ENCODE peak calls at places on chromosomes 13 and 19, in ten cellular contexts. W, A, Q, F, J, Y, V, C, U and T are unnamed samples.

GRCh38 chr19:35436477-35437141 is 11.4 kb upstream of the FFAR2 start:
- DNase-seq in W (no peak), A (peak), Q (peak), F (peak), J (peak), Y (peak), V (no peak), C (no peak), U (no peak), T (no peak)

GRCh38 chr13:93843082-93843481 is 616.5 kb downstream of the GPC6 start:
- DNase-seq in W (no peak), A (no peak), Q (no peak), F (no peak), J (no peak), Y (no peak), V (no peak), C (no peak), U (no peak), T (no peak)

GRCh38 chr19:46678110-46678732 is 17.2 kb upstream of the DACT3 start:
- DNase-seq in W (peak), A (peak), Q (peak), F (peak), J (peak), Y (no peak), V (peak), C (peak), U (no peak), T (no peak)

GRCh38 chr19:39430675-39431593 is 4.8 kb downstream of the RPS16 start:
- DNase-seq in W (peak), A (peak), Q (no peak), F (no peak), J (peak), Y (peak), V (peak), C (no peak), U (no peak), T (no peak)

GRCh38 chr13:81001828-81002385 is 661.0 kb upstream of the SPRY2 start:
- DNase-seq in W (no peak), A (no peak), Q (no peak), F (no peak), J (no peak), Y (peak), V (no peak), C (no peak), U (no peak), T (no peak)

GRCh38 chr19:41595890-41596280 is 19.9 kb downstream of the CEACAM21 start:
- DNase-seq in W (no peak), A (no peak), Q (no peak), F (no peak), J (no peak), Y (no peak), V (no peak), C (no peak), U (no peak), T (no peak)

GRCh38 chr19:19169236-19170052 is 619 bp downstream of the MEF2B start:
- DNase-seq in W (no peak), A (no peak), Q (no peak), F (no peak), J (no peak), Y (no peak), V (no peak), C (no peak), U (no peak), T (no peak)

GRCh38 chr13:113855012-113855921 is 8.6 kb downstream of the GAS6 start:
- DNase-seq in W (peak), A (no peak), Q (no peak), F (peak), J (no peak), Y (no peak), V (no peak), C (peak), U (peak), T (no peak)

GRCh38 chr19:53868892-53869804 is 1.5 kb downstream of the MYADM start:
- DNase-seq in W (peak), A (peak), Q (peak), F (peak), J (peak), Y (peak), V (peak), C (peak), U (peak), T (no peak)

GRCh38 chr19:45179063-45179847 is 671 bp downstream of the BLOC1S3 start:
- DNase-seq in W (peak), A (peak), Q (peak), F (peak), J (peak), Y (peak), V (peak), C (peak), U (peak), T (no peak)

GRCh38 chr13:85417807-85418206 is 381.4 kb downstream of the SLITRK6 start:
- DNase-seq in W (no peak), A (no peak), Q (no peak), F (no peak), J (no peak), Y (peak), V (no peak), C (no peak), U (no peak), T (no peak)

GRCh38 chr19:30293051-30293785 is 79.0 kb upstream of the ZNF536 start:
- DNase-seq in W (no peak), A (no peak), Q (no peak), F (no peak), J (no peak), Y (no peak), V (no peak), C (no peak), U (no peak), T (no peak)

GRCh38 chr13:80755925-80756324 is 415.0 kb upstream of the SPRY2 start:
- DNase-seq in W (no peak), A (no peak), Q (no peak), F (no peak), J (no peak), Y (no peak), V (no peak), C (no peak), U (no peak), T (no peak)

GRCh38 chr13:66556306-66556705 is 673.8 kb downstream of the PCDH9 start:
- DNase-seq in W (no peak), A (no peak), Q (no peak), F (no peak), J (peak), Y (no peak), V (no peak), C (no peak), U (no peak), T (peak)

GRCh38 chr13:48944221-48944620 is 31.5 kb upstream of the FNDC3A start:
- DNase-seq in W (no peak), A (no peak), Q (no peak), F (no peak), J (no peak), Y (no peak), V (no peak), C (no peak), U (no peak), T (no peak)

GRCh38 chr13:44758595-44759221 is 182.6 kb upstream of the TSC22D1 start:
- DNase-seq in W (no peak), A (no peak), Q (peak), F (no peak), J (peak), Y (peak), V (no peak), C (no peak), U (no peak), T (peak)

GRCh38 chr13:101951114-101951513 is 450.7 kb downstream of the FGF14 start:
- DNase-seq in W (no peak), A (no peak), Q (no peak), F (no peak), J (no peak), Y (no peak), V (no peak), C (no peak), U (no peak), T (no peak)
- H3K4me3 ChIP-seq in W (no peak), A (no peak), Q (no peak), F (no peak), J (no peak), Y (no peak), V (no peak), C (no peak), U (no peak), T (no peak)

DNA sequence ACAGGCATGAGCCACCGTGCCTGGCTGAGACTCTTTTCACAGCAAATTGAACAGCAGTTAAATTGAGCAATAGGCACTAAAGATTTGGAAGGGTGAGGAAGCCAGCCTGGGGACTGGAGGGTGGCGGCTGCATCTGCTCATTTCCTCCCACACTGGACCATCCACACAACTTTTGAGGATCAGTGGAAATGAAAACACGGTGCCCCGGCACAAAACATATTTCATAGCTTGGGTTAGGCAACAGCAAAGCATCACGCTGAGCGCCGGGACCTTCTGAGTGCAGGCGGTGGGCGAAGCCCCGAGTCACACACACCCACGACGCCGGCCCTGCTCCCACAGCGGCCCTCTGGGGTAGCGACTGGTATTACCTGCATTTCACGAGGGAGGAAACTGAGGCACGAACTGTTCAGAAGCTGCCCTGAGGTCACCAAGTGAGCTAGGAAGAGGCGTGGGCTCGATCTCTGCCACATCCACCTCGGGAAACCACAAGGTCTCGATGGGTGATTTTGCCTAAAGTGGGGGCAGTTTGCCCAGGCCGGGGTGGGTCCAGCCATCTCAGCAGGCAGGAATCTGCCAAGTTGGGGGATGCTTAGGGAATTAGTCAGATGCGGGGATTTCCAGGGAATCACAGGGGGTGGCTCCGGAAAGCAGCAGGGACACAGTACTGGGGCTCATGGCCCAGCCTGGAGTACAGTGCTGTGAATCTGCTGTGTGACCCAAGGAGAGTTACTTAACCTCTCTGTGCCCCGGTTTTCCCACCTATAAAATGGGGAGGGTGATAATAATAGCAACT is 3.5 kb upstream of the SBNO2 start:
- DNase-seq in W (peak), A (no peak), Q (no peak), F (peak), J (peak), Y (peak), V (no peak), C (no peak), U (no peak), T (peak)
- TF ChIP-seq CTCF in W (no peak), A (no peak), Q (no peak), F (no peak), J (peak), Y (peak), V (no peak), C (no peak), U (no peak), T (peak)

DNA sequence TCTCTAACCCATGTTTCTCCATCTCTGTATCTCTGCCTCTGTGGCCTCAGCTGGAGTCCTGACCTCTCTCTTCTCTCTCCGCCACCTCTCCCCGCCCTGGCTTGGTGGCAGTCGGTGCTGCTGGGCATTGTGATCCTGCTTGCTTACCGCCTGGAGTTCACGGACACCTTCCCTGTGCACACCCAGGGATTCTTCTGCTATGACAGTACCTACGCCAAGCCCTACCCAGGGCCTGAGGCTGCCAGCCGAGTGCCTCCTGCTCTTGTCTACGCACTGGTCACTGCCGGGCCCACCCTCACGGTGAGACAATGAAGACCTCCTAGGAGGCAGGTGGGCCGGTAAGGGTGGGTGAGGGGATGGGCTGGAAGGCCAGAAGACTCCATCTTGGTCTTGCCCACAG is 4.2 kb downstream of the PLPPR2 start:
- DNase-seq in W (no peak), A (no peak), Q (no peak), F (no peak), J (no peak), Y (no peak), V (no peak), C (no peak), U (no peak), T (no peak)
- H3K4me3 ChIP-seq in W (no peak), A (no peak), Q (no peak), F (no peak), J (no peak), Y (no peak), V (no peak), C (no peak), U (no peak), T (no peak)

GRCh38 chr13:37427843-37428494 is 170.6 kb downstream of the POSTN start:
- DNase-seq in W (no peak), A (no peak), Q (no peak), F (no peak), J (no peak), Y (no peak), V (no peak), C (no peak), U (no peak), T (no peak)
- TF ChIP-seq CTCF in W (no peak), A (no peak), Q (no peak), F (no peak), J (peak), Y (no peak), V (no peak), C (no peak), U (no peak), T (no peak)

GRCh38 chr13:76993473-76993872 is 1.6 kb downstream of the CLN5 start:
- DNase-seq in W (no peak), A (no peak), Q (no peak), F (no peak), J (no peak), Y (no peak), V (no peak), C (no peak), U (no peak), T (no peak)
- H3K4me3 ChIP-seq in W (no peak), A (peak), Q (no peak), F (peak), J (peak), Y (no peak), V (peak), C (no peak), U (peak), T (no peak)

DNA sequence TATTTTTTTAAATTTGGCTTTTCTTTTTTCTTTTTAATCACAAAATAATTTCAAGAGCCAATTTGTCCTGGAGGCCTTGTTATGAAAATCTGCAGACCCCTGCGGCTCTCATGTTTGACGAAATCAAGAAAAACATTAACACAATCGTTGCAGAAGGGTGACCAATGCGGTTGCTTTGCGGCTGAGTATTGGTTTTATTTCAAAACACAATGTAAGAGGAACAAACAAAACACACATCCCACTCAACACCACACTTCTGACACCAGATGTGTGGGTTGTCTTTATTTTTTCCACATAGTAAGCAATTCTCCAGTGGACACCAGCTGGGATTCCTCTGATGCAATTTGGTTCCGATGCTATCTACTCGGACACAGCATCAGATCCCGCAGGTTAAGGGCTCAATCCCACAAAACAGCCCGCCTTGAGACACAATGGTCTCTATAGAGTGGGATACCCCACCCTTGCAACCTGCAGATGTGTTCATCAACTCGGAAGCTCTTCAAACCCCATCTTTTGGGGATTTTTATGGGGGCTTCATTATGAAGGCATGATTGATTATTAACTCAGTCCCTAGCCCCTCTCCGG is 21.9 kb upstream of the CCDC124 start:
- DNase-seq in W (no peak), A (no peak), Q (no peak), F (no peak), J (no peak), Y (no peak), V (no peak), C (no peak), U (no peak), T (no peak)
- TF ChIP-seq CTCF in W (no peak), A (no peak), Q (no peak), F (no peak), J (no peak), Y (no peak), V (no peak), C (no peak), U (no peak), T (no peak)